ENCODE peak calls at places on chromosomes 3 and 15, in five cellular contexts. E is HCT116, X is upper lobe of left lung, P is heart left ventricle, N is GM12878. T is an unnamed sample.

GRCh38 chr3:64911138-64911537 is 223.3 kb upstream of the ADAMTS9 start:
- ATAC-seq in E (no peak), X (no peak), P (no peak), N (no peak), T (no peak)

GRCh38 chr3:23762214-23763039 is 43.3 kb upstream of the UBE2E1 start:
- ATAC-seq in E (no peak), X (no peak), P (no peak), N (peak; percentile 87), T (no peak)

GRCh38 chr15:89002281-89002761 is 85.9 kb upstream of the ABHD2 start:
- ATAC-seq in E (no peak), X (peak; percentile 63), P (peak; percentile 84), N (peak; percentile 90), T (no peak)

GRCh38 chr3:184295771-184296170 is 3.3 kb upstream of the PSMD2 start:
- ATAC-seq in E (no peak), X (no peak), P (no peak), N (no peak), T (no peak)

GRCh38 chr3:192750201-192750600 is 22.9 kb upstream of the FGF12 start:
- ATAC-seq in E (no peak), X (no peak), P (no peak), N (no peak), T (no peak)

GRCh38 chr3:174869448-174869847 is 10.3 kb downstream of the NAALADL2 start:
- ATAC-seq in E (no peak), X (no peak), P (peak; percentile 43), N (no peak), T (peak; percentile 25)

GRCh38 chr3:10982782-10983181 is 9.8 kb upstream of the SLC6A1 start:
- ATAC-seq in E (peak; percentile 69), X (peak; percentile 44), P (no peak), N (no peak), T (no peak)

GRCh38 chr3:12136371-12136770 is 22.3 kb downstream of the TIMP4 start:
- ATAC-seq in E (no peak), X (no peak), P (no peak), N (no peak), T (no peak)

GRCh38 chr3:114953215-114953799 is 193.8 kb downstream of the ZBTB20 start:
- ATAC-seq in E (no peak), X (no peak), P (no peak), N (no peak), T (no peak)

GRCh38 chr3:129937717-129938116 is 36.8 kb upstream of the TRH start:
- ATAC-seq in E (no peak), X (no peak), P (no peak), N (no peak), T (no peak)

GRCh38 chr3:194732617-194733016 is 46.9 kb downstream of the FAM43A start:
- ATAC-seq in E (no peak), X (no peak), P (no peak), N (no peak), T (no peak)

GRCh38 chr15:84961114-84961452 is 20.6 kb upstream of the PDE8A start:
- ATAC-seq in E (no peak), X (no peak), P (no peak), N (no peak), T (no peak)

GRCh38 chr3:63998852-63999754 is 24.2 kb downstream of the PSMD6 start:
- ATAC-seq in E (no peak), X (no peak), P (peak; percentile 74), N (no peak), T (no peak)

GRCh38 chr3:163684651-163685050 is 1393.6 kb downstream of the SI start:
- ATAC-seq in E (no peak), X (no peak), P (no peak), N (no peak), T (no peak)

GRCh38 chr3:5339967-5340535 is 152.5 kb downstream of the EDEM1 start:
- ATAC-seq in E (no peak), X (no peak), P (no peak), N (no peak), T (no peak)

GRCh38 chr15:86649277-86649676 is 569.6 kb downstream of the AGBL1 start:
- ATAC-seq in E (no peak), X (no peak), P (no peak), N (no peak), T (no peak)

GRCh38 chr3:115420086-115420485 is 203.2 kb upstream of the GAP43 start:
- ATAC-seq in E (no peak), X (no peak), P (no peak), N (no peak), T (no peak)

GRCh38 chr3:124837065-124837464 is 50.1 kb downstream of the ITGB5 start:
- ATAC-seq in E (no peak), X (no peak), P (peak; percentile 26), N (no peak), T (peak; percentile 26)

GRCh38 chr3:45547764-45548683 is 46.5 kb upstream of the LIMD1 start:
- ATAC-seq in E (no peak), X (no peak), P (peak; percentile 30), N (peak; percentile 19), T (peak; percentile 61)

GRCh38 chr15:39887832-39888231 is 32.2 kb downstream of the GPR176 start:
- ATAC-seq in E (peak; percentile 78), X (peak; percentile 57), P (no peak), N (peak; percentile 75), T (no peak)

GRCh38 chr3:87446849-87447387 is 170.5 kb upstream of the POU1F1 start:
- ATAC-seq in E (no peak), X (no peak), P (no peak), N (no peak), T (no peak)

GRCh38 chr3:11581237-11582122 is 62.2 kb downstream of the VGLL4 start:
- ATAC-seq in E (peak; percentile 22), X (peak; percentile 46), P (peak; percentile 23), N (peak; percentile 64), T (peak; percentile 21)

GRCh38 chr3:18349197-18349798 is 75.8 kb downstream of the SATB1 start:
- ATAC-seq in E (no peak), X (no peak), P (peak; percentile 36), N (no peak), T (no peak)

DNA sequence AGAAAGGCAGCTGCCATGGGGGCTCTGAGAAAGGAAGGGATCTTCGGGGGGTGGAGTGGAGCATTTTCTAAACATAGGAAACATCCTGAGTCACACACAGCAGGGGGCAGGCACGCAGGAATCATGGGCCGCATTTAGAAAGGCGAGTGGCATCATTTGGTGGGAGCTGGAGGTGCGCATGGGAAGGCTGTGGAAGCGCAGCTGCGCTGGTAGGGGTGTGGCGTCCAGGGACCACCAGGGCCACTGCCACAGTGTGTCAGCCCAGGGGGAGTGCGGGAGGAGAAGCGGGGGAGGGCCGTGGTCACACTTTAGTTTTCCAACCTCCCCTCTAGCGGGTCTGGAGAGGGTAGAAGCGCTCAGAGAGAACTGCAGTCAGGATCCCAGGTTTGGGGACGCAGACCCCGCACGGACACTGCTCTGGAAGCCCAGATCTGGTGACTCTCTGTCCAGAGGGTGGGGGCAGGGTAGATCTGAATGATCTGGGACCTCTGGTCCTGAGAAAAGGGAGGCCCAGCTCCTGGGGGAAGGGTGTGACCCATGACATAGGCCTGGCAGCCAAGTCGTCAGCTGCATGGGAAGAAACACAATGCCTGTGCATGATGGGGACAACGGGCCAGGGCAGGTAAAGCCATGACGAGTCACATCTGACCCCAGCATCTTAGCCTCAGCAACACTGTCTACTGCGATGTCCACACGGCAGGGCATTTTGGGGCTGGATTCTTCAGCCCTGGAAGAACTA is 88.0 kb upstream of the IQSEC1 start:
- ATAC-seq in E (peak; percentile 50), X (no peak), P (no peak), N (no peak), T (no peak)
- TF ChIP-seq CTCF in E (peak; percentile 9), X (no peak), P (no peak), N (no peak), T (no peak)

GRCh38 chr3:153574445-153574844 is 412.4 kb downstream of the RAP2B start:
- ATAC-seq in E (no peak), X (no peak), P (no peak), N (no peak), T (no peak)
- H3K4me1 ChIP-seq in E (no peaks in the 10 kb centered on the region), X (no peaks in the 10 kb centered on the region), P (no peaks in the 10 kb centered on the region), N (no peaks in the 10 kb centered on the region), T (no peaks in the 10 kb centered on the region)

GRCh38 chr15:68407141-68407885 is 24.6 kb downstream of the ITGA11 start:
- ATAC-seq in E (no peak), X (no peak), P (no peak), N (no peak), T (peak; percentile 40)
- TF ChIP-seq POLR2A in E (no peak), X (no peak), P (no peak), N (no peak), T (no peak)

DNA sequence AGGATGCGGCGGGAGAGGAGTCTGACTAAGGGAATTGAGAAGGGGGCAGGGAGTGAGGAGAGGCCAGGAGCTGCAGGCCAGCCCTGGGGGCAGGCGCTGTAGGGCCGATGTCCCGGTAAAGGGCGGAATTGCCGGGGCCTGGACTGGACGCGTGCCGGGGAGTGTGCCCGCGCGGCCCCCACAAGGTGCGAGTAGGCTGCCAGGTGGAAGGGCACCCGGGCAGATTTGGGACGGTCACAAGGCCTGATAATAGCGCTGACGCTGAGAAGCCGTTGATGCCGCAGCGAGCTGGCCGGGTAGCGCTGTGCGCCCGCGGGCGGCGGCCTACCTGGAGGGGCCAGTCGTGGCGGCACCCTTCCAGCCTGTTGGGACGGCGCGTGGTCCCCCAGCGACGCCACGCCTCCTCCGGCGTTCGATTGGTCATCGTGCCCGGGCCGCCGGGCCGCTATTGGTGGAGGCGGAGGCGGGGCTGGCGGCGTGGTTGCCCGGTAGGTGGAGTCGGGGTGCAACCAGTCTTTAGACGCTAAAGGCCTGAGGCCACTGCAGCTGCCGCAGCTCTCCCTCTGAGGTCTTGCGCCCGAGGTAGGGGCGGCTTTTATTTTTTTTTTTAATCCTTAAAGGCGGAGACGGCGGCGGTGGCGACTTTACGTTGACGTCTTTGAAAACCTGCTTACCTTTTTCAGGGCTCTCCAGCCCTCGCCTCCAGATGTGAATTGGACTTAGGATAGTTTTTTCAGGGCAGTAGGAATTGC is 919 bp downstream of the SLC25A38 start:
- ATAC-seq in E (peak; percentile 81), X (peak; percentile 97), P (peak; percentile 98), N (peak; percentile 89), T (peak; percentile 97)
- TF ChIP-seq CTCF in E (no peak), X (peak; percentile 34), P (peak; percentile 50), N (no peak), T (no peak)

GRCh38 chr3:100042144-100042543 is 72.2 kb downstream of the FILIP1L start:
- ATAC-seq in E (no peak), X (no peak), P (peak; percentile 27), N (no peak), T (peak; percentile 27)

GRCh38 chr3:100041328-100041749 is 73.0 kb downstream of the FILIP1L start:
- ATAC-seq in E (no peak), X (no peak), P (peak; percentile 59), N (no peak), T (peak; percentile 69)

GRCh38 chr3:100040446-100040845 is 73.9 kb downstream of the FILIP1L start:
- ATAC-seq in E (no peak), X (peak; percentile 75), P (peak; percentile 91), N (no peak), T (peak; percentile 81)

GRCh38 chr3:100040846-100041245 is 73.5 kb downstream of the FILIP1L start:
- ATAC-seq in E (no peak), X (no peak), P (peak; percentile 36), N (no peak), T (peak; percentile 11)

GRCh38 chr3:100039075-100039474 is 75.2 kb downstream of the FILIP1L start:
- ATAC-seq in E (no peak), X (no peak), P (no peak), N (no peak), T (no peak)
- H3K4me1 ChIP-seq in E (peaks cover 27% of the 10 kb centered on the region), X (peaks cover 22% of the 10 kb centered on the region), P (peaks cover 21% of the 10 kb centered on the region), N (peaks cover 4% of the 10 kb centered on the region), T (peaks cover 20% of the 10 kb centered on the region)

T was measured in gastroesophageal sphincter.